ENCODE peak calls at places on chromosomes 4 and X, in five cellular contexts. One of them, this sample, is unnamed. For H3K27me3, the result is how much of the 10 kb centered on the place peaks cover.

GRCh38 chrX:146907391-146908240 is 93.1 kb upstream of the CXorf51A start:
- DNase-seq in K562: no peak
- DNase-seq in HepG2: no peak
- DNase-seq in H1: no peak
- DNase-seq in GM12878: no peak
- DNase-seq in this sample: no peak

GRCh38 chrX:105636667-105637066 is 185.7 kb upstream of the NRK start:
- DNase-seq in K562: no peak
- DNase-seq in HepG2: no peak
- DNase-seq in H1: no peak
- DNase-seq in GM12878: no peak
- DNase-seq in this sample: no peak

GRCh38 chrX:9573282-9574106 is 108.6 kb downstream of the TBL1X start:
- DNase-seq in K562: no peak
- DNase-seq in HepG2: no peak
- DNase-seq in H1: peak
- DNase-seq in GM12878: no peak
- DNase-seq in this sample: no peak

GRCh38 chr4:119191505-119191904 is 21.0 kb upstream of the USP53 start:
- DNase-seq in K562: no peak
- DNase-seq in HepG2: no peak
- DNase-seq in H1: no peak
- DNase-seq in GM12878: no peak
- DNase-seq in this sample: no peak

GRCh38 chr4:71974681-71975080 is 57.1 kb upstream of the NPFFR2 start:
- DNase-seq in K562: no peak
- DNase-seq in HepG2: no peak
- DNase-seq in H1: no peak
- DNase-seq in GM12878: no peak
- DNase-seq in this sample: no peak

GRCh38 chr4:152363086-152363485 is 172.8 kb downstream of the FBXW7 start:
- DNase-seq in K562: no peak
- DNase-seq in HepG2: no peak
- DNase-seq in H1: no peak
- DNase-seq in GM12878: no peak
- DNase-seq in this sample: no peak

GRCh38 chr4:90328558-90328957 is 201.4 kb downstream of the CCSER1 start:
- DNase-seq in K562: no peak
- DNase-seq in HepG2: no peak
- DNase-seq in H1: no peak
- DNase-seq in GM12878: no peak
- DNase-seq in this sample: peak

GRCh38 chrX:100648601-100649417 is 4.8 kb downstream of the SRPX2 start:
- DNase-seq in K562: no peak
- DNase-seq in HepG2: peak
- DNase-seq in H1: no peak
- DNase-seq in GM12878: no peak
- DNase-seq in this sample: no peak

GRCh38 chr4:10085828-10086505 is 30.6 kb downstream of the WDR1 start:
- DNase-seq in K562: no peak
- DNase-seq in HepG2: no peak
- DNase-seq in H1: no peak
- DNase-seq in GM12878: no peak
- DNase-seq in this sample: no peak

GRCh38 chrX:24963823-24964222 is 51.9 kb downstream of the ARX start:
- DNase-seq in K562: no peak
- DNase-seq in HepG2: no peak
- DNase-seq in H1: no peak
- DNase-seq in GM12878: no peak
- DNase-seq in this sample: no peak

GRCh38 chr4:52578951-52579350 is 80.2 kb downstream of the USP46 start:
- DNase-seq in K562: no peak
- DNase-seq in HepG2: no peak
- DNase-seq in H1: no peak
- DNase-seq in GM12878: no peak
- DNase-seq in this sample: no peak

GRCh38 chrX:112849010-112849409 is 8.4 kb upstream of the AMOT start:
- DNase-seq in K562: no peak
- DNase-seq in HepG2: no peak
- DNase-seq in H1: no peak
- DNase-seq in GM12878: no peak
- DNase-seq in this sample: no peak

GRCh38 chr4:72290737-72291136 is 258.9 kb downstream of the NPFFR2 start:
- DNase-seq in K562: no peak
- DNase-seq in HepG2: no peak
- DNase-seq in H1: no peak
- DNase-seq in GM12878: no peak
- DNase-seq in this sample: no peak

GRCh38 chr4:185470503-185471195 is 884 bp downstream of the CCDC110 start:
- DNase-seq in K562: peak
- DNase-seq in HepG2: peak
- DNase-seq in H1: peak
- DNase-seq in GM12878: no peak
- DNase-seq in this sample: peak

GRCh38 chr4:61273237-61273636 is 73.1 kb downstream of the ADGRL3 start:
- DNase-seq in K562: no peak
- DNase-seq in HepG2: no peak
- DNase-seq in H1: no peak
- DNase-seq in GM12878: no peak
- DNase-seq in this sample: no peak

GRCh38 chr4:126441173-126441810 is 1126.5 kb downstream of the FAT4 start:
- DNase-seq in K562: no peak
- DNase-seq in HepG2: no peak
- DNase-seq in H1: no peak
- DNase-seq in GM12878: no peak
- DNase-seq in this sample: no peak

GRCh38 chr4:84901745-84902283 is 64.7 kb downstream of the WDFY3 start:
- DNase-seq in K562: no peak
- DNase-seq in HepG2: no peak
- DNase-seq in H1: no peak
- DNase-seq in GM12878: no peak
- DNase-seq in this sample: no peak

GRCh38 chr4:176910646-176911045 is 117.9 kb upstream of the VEGFC start:
- DNase-seq in K562: no peak
- DNase-seq in HepG2: no peak
- DNase-seq in H1: no peak
- DNase-seq in GM12878: no peak
- DNase-seq in this sample: no peak

GRCh38 chr4:69799337-69799736 is 38.9 kb upstream of the SULT1B1 start:
- DNase-seq in K562: no peak
- DNase-seq in HepG2: no peak
- DNase-seq in H1: no peak
- DNase-seq in GM12878: no peak
- DNase-seq in this sample: no peak

GRCh38 chr4:69800599-69800998 is 40.2 kb upstream of the SULT1B1 start:
- DNase-seq in K562: no peak
- DNase-seq in HepG2: no peak
- DNase-seq in H1: no peak
- DNase-seq in GM12878: no peak
- DNase-seq in this sample: no peak
- H2AFZ ChIP-seq in K562: no peak
- H2AFZ ChIP-seq in HepG2: no peak
- H2AFZ ChIP-seq in H1: no peak
- H2AFZ ChIP-seq in GM12878: no peak
- H2AFZ ChIP-seq in this sample: no peak

DNA sequence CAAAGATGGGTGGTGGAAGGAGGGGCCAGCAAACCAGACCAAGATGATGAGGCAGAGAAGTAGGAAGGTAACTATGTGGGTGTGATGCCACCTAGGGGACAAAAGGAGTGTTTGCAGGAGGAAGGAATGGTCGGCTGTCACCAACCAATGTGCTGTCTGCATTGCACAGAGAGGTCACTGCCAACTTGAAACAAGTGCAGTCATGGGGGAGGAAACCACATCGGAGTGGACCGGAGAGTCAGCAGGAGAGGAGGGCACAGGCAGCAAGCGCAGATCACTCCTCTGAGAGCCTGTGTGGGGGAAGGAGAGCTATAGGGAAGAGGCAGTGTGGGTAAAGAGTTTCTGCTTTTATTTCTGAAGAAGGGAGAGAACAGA is 38.5 kb upstream of the FGFBP2 start:
- DNase-seq in K562: peak
- DNase-seq in HepG2: peak
- DNase-seq in H1: peak
- DNase-seq in GM12878: peak
- DNase-seq in this sample: peak
- TF ChIP-seq ATF3 in K562: no peak
- TF ChIP-seq ATF3 in HepG2: no peak
- TF ChIP-seq ATF3 in H1: no peak
- TF ChIP-seq ATF3 in GM12878: no peak
- TF ChIP-seq ATF3 in this sample: no peak

DNA sequence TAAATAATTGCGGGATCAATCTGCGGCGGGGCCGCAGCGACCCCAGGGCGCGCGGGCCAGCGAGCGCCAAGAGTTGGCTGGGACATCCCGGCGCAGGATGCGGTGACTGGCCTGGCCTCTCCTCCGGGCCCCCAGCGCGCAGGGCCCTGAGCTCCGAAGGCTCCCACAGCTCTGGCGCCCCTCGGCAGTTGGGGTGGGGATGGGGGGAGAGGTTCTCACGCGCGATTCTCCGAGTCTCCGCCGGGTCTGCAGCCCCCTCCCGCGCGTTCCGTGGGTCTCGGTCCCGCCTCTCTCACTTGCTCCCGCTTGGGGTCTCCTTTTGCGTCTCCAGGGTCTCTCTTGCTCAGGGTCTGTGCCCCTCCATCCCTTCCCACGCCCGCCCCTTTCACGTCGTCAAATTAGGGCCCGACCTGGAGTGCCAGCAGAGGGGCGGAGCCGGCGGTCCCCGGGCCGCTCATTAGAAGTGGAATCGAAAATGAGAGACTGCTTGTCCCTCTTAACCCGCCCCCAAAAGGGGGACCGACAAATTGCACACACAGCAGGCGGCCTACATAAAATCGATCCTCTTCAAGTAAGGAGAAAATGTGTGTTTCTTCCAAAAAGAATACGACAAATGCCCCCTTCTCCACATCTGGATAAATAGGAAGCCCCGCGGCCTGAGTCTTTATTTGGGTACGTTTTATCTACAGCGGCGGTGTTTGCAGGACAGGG is 859 bp upstream of the NKX1-1 start:
- DNase-seq in K562: no peak
- DNase-seq in HepG2: no peak
- DNase-seq in H1: no peak
- DNase-seq in GM12878: no peak
- DNase-seq in this sample: no peak
- H3K27me3 ChIP-seq in K562: under half
- H3K27me3 ChIP-seq in HepG2: under half
- H3K27me3 ChIP-seq in H1: half or more
- H3K27me3 ChIP-seq in GM12878: under half
- H3K27me3 ChIP-seq in this sample: under half

GRCh38 chr4:6917445-6918241 is 8.0 kb downstream of the TBC1D14 start:
- DNase-seq in K562: peak
- DNase-seq in HepG2: peak
- DNase-seq in H1: no peak
- DNase-seq in GM12878: no peak
- DNase-seq in this sample: peak
- H2AFZ ChIP-seq in K562: peak
- H2AFZ ChIP-seq in HepG2: no peak
- H2AFZ ChIP-seq in H1: no peak
- H2AFZ ChIP-seq in GM12878: peak
- H2AFZ ChIP-seq in this sample: no peak

DNA sequence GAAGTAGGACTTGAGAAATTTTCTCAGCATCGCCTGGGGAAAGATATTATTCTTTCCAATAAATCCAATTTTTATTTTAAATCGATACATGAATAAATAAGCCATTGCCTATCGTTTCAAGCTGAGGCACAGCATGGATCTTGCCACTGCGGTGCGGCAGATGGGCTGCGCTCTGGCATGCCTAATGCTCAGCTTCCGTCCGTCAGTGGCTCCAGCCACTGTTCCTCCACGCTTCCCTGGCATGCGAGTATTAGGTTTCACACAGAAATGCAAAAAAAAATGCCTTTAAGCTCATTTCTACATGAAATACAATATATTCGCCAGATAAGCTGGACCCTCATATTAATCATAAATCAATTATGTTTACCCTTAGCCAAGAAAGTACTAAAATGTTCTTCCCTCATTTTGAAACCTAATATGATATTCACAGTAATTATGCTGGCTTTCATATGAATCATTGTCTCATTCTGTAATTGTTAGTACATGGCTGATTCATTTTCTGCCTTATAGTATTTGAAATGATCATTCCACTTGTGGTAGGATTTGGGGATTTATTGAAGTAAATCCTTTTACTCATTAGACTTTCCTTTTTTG is 115.5 kb upstream of the FAM241A start:
- DNase-seq in K562: no peak
- DNase-seq in HepG2: no peak
- DNase-seq in H1: no peak
- DNase-seq in GM12878: no peak
- DNase-seq in this sample: no peak
- TF ChIP-seq ATF3 in K562: no peak
- TF ChIP-seq ATF3 in HepG2: no peak
- TF ChIP-seq ATF3 in H1: no peak
- TF ChIP-seq ATF3 in GM12878: no peak
- TF ChIP-seq ATF3 in this sample: no peak

DNA sequence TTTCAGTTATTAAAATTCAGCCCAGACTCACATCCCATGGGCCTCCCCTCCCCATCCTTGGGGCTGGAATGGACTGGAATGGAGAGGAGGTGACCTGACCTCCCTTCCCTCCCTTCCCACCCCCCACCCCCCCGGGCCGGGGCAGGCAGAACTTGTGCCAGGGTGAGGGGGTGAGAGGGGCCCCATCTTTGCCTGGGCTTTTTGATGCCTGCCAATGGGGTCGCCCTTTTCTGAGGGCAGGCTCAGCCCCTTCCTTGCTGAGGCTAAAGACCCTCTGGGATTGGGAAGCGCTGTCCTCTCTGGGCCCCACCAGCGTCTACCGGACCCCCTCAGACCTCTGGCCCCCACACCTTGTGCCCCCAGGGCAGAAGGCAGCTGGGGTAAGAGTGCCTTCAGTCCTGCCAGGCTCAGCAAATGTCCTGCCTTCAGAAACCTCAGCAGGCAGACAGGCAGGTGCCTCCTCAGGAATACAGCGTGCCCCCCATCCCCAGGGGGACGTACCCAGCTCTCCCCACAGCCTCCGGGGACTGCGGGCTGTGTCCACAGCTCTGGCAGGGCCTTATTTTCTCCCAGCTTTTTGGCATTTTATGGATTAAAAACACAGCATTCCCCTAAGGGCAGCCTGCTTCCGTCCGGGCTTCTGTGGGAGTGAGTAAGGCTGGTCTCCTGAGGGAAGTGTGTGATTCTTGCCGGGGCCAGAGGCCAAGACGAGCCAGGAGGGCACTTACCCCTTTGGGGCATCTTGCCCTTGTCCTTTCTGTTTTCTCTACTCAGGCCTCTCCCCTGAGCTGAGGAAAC is 12.6 kb upstream of the CCNQ start:
- DNase-seq in K562: no peak
- DNase-seq in HepG2: no peak
- DNase-seq in H1: no peak
- DNase-seq in GM12878: no peak
- DNase-seq in this sample: no peak
- H3K27me3 ChIP-seq in K562: under half
- H3K27me3 ChIP-seq in HepG2: under half
- H3K27me3 ChIP-seq in H1: under half
- H3K27me3 ChIP-seq in GM12878: under half
- H3K27me3 ChIP-seq in this sample: under half

DNA sequence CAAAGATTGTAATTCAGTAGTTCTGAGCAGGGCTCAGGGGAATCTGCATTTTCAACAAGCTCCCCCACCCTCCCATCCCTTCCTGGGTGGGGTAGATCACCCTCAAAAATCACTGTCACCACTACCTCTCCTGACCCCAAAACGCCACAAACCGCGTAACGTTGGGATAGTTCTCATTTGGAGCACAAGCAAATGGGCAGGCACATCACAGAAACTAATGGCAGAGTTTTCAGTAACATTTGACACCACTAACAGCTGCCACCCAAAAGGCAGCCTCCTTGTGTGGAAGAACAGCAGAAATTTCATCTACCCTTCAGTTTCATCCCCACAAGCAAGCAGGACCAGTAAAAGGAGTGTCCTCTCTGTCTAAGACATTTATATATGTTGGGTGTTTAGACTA is 132.7 kb downstream of the PALLD start:
- DNase-seq in K562: no peak
- DNase-seq in HepG2: no peak
- DNase-seq in H1: no peak
- DNase-seq in GM12878: no peak
- DNase-seq in this sample: no peak
- H2AFZ ChIP-seq in K562: no peak
- H2AFZ ChIP-seq in HepG2: no peak
- H2AFZ ChIP-seq in H1: no peak
- H2AFZ ChIP-seq in GM12878: no peak
- H2AFZ ChIP-seq in this sample: no peak